ENCODE peak calls at places on chromosomes 1 and 21, in six cellular contexts. E is SW480, M is upper lobe of right lung, A is SHP77, N is NCI-H510A, X is pancreas. D is an unnamed sample.

GRCh38 chr1:110150330-110151174 is at the start of gene SLC6A17:
- DNase-seq in E (no peak), X (peak; percentile 65), N (peak; percentile 71), A (peak; percentile 46), M (no peak), D (no peak)

GRCh38 chr1:247182994-247183393 is 11.2 kb upstream of the ZNF124 start:
- DNase-seq in A (no peak), M (no peak), X (no peak), N (no peak), E (no peak), D (no peak)

GRCh38 chr21:33478858-33479678 is 706 bp downstream of the TMEM50B start:
- DNase-seq in E (peak; percentile 57), M (peak; percentile 70), N (no peak), X (peak; percentile 65), A (no peak), D (peak; percentile 59)

GRCh38 chr1:161115132-161115711 is 2.6 kb downstream of the PFDN2 start:
- DNase-seq in N (no peak), M (no peak), A (no peak), X (no peak), E (peak; percentile 93), D (no peak)

GRCh38 chr1:61301824-61302652 is 219.7 kb downstream of the NFIA start:
- DNase-seq in X (no peak), E (no peak), A (no peak), M (no peak), N (no peak), D (no peak)

GRCh38 chr1:205343431-205344009 is 13.2 kb downstream of the KLHDC8A start:
- DNase-seq in X (no peak), N (peak; percentile 28), A (no peak), M (peak; percentile 72), E (no peak), D (no peak)

GRCh38 chr21:30194701-30195299 is 21.1 kb downstream of the CLDN8 start:
- DNase-seq in A (peak; percentile 69), X (no peak), N (no peak), M (no peak), E (peak; percentile 53), D (peak; percentile 38)

GRCh38 chr1:106924360-106924759 is 132.1 kb upstream of the PRMT6 start:
- DNase-seq in M (no peak), E (no peak), N (no peak), A (no peak), X (no peak), D (no peak)